ENCODE peak calls at places on chromosomes 2 and 18, in five cellular contexts. One of them, this sample, is unnamed. For H3K4me1, the result is how much of the 10 kb centered on the place peaks cover.

GRCh38 chr2:128156812-128157211 is 65.8 kb downstream of the UGGT1 start:
- DNase-seq in endothelial cell of umbilical vein: no peak
- DNase-seq in body of pancreas: no peak
- DNase-seq in ovary: no peak
- DNase-seq in IMR-90: no peak
- DNase-seq in this sample: no peak

GRCh38 chr2:15912203-15912602 is 28.1 kb upstream of the MYCN start:
- DNase-seq in endothelial cell of umbilical vein: peak
- DNase-seq in body of pancreas: peak
- DNase-seq in ovary: peak
- DNase-seq in IMR-90: peak
- DNase-seq in this sample: peak

GRCh38 chr2:18346364-18346763 is 214.1 kb downstream of the RDH14 start:
- DNase-seq in endothelial cell of umbilical vein: no peak
- DNase-seq in body of pancreas: no peak
- DNase-seq in ovary: no peak
- DNase-seq in IMR-90: no peak
- DNase-seq in this sample: no peak

GRCh38 chr18:62781893-62782292 is 66.6 kb downstream of the PHLPP1 start:
- DNase-seq in endothelial cell of umbilical vein: peak
- DNase-seq in body of pancreas: no peak
- DNase-seq in ovary: peak
- DNase-seq in IMR-90: peak
- DNase-seq in this sample: no peak

GRCh38 chr2:96970910-96971309 is 15.5 kb downstream of the FAM178B start:
- DNase-seq in endothelial cell of umbilical vein: no peak
- DNase-seq in body of pancreas: no peak
- DNase-seq in ovary: no peak
- DNase-seq in IMR-90: no peak
- DNase-seq in this sample: no peak

GRCh38 chr2:3465844-3466481 is 53.4 kb downstream of the ADI1 start:
- DNase-seq in endothelial cell of umbilical vein: no peak
- DNase-seq in body of pancreas: no peak
- DNase-seq in ovary: no peak
- DNase-seq in IMR-90: peak
- DNase-seq in this sample: no peak

GRCh38 chr2:46439582-46439981 is 39.8 kb upstream of the TMEM247 start:
- DNase-seq in endothelial cell of umbilical vein: no peak
- DNase-seq in body of pancreas: no peak
- DNase-seq in ovary: no peak
- DNase-seq in IMR-90: no peak
- DNase-seq in this sample: no peak

GRCh38 chr2:20443276-20443920 is 3.5 kb upstream of the RHOB start:
- DNase-seq in endothelial cell of umbilical vein: peak
- DNase-seq in body of pancreas: peak
- DNase-seq in ovary: peak
- DNase-seq in IMR-90: peak
- DNase-seq in this sample: peak

GRCh38 chr2:62931536-62931935 is 119.1 kb upstream of the OTX1 start:
- DNase-seq in endothelial cell of umbilical vein: no peak
- DNase-seq in body of pancreas: no peak
- DNase-seq in ovary: no peak
- DNase-seq in IMR-90: peak
- DNase-seq in this sample: no peak

GRCh38 chr2:74668087-74668486 is 14.0 kb downstream of the SEMA4F start:
- DNase-seq in endothelial cell of umbilical vein: no peak
- DNase-seq in body of pancreas: no peak
- DNase-seq in ovary: no peak
- DNase-seq in IMR-90: no peak
- DNase-seq in this sample: no peak

GRCh38 chr2:238939074-238939473 is 91.2 kb downstream of the TWIST2 start:
- DNase-seq in endothelial cell of umbilical vein: no peak
- DNase-seq in body of pancreas: no peak
- DNase-seq in ovary: peak
- DNase-seq in IMR-90: no peak
- DNase-seq in this sample: peak

GRCh38 chr2:149258531-149258930 is 71.9 kb upstream of the LYPD6 start:
- DNase-seq in endothelial cell of umbilical vein: no peak
- DNase-seq in body of pancreas: no peak
- DNase-seq in ovary: no peak
- DNase-seq in IMR-90: no peak
- DNase-seq in this sample: no peak

GRCh38 chr2:44615950-44616518 is 254.3 kb downstream of the CAMKMT start:
- DNase-seq in endothelial cell of umbilical vein: no peak
- DNase-seq in body of pancreas: no peak
- DNase-seq in ovary: no peak
- DNase-seq in IMR-90: no peak
- DNase-seq in this sample: no peak

GRCh38 chr2:101518470-101519172 is 43.7 kb upstream of the RFX8 start:
- DNase-seq in endothelial cell of umbilical vein: peak
- DNase-seq in body of pancreas: peak
- DNase-seq in ovary: peak
- DNase-seq in IMR-90: peak
- DNase-seq in this sample: no peak

GRCh38 chr2:219737270-219737691 is 109.9 kb downstream of the SLC4A3 start:
- DNase-seq in endothelial cell of umbilical vein: peak
- DNase-seq in body of pancreas: no peak
- DNase-seq in ovary: peak
- DNase-seq in IMR-90: peak
- DNase-seq in this sample: no peak

GRCh38 chr2:176174850-176175728 is 13.4 kb upstream of the HOXD1 start:
- DNase-seq in endothelial cell of umbilical vein: no peak
- DNase-seq in body of pancreas: no peak
- DNase-seq in ovary: peak
- DNase-seq in IMR-90: no peak
- DNase-seq in this sample: no peak

GRCh38 chr2:134988994-134989605 is 58.1 kb downstream of the MAP3K19 start:
- DNase-seq in endothelial cell of umbilical vein: peak
- DNase-seq in body of pancreas: no peak
- DNase-seq in ovary: no peak
- DNase-seq in IMR-90: peak
- DNase-seq in this sample: no peak

GRCh38 chr18:55634545-55634944 is 46.6 kb upstream of the TCF4 start:
- DNase-seq in endothelial cell of umbilical vein: peak
- DNase-seq in body of pancreas: no peak
- DNase-seq in ovary: no peak
- DNase-seq in IMR-90: peak
- DNase-seq in this sample: no peak

GRCh38 chr2:234490239-234491074 is 6.4 kb downstream of the ARL4C start:
- DNase-seq in endothelial cell of umbilical vein: no peak
- DNase-seq in body of pancreas: no peak
- DNase-seq in ovary: no peak
- DNase-seq in IMR-90: no peak
- DNase-seq in this sample: no peak

DNA sequence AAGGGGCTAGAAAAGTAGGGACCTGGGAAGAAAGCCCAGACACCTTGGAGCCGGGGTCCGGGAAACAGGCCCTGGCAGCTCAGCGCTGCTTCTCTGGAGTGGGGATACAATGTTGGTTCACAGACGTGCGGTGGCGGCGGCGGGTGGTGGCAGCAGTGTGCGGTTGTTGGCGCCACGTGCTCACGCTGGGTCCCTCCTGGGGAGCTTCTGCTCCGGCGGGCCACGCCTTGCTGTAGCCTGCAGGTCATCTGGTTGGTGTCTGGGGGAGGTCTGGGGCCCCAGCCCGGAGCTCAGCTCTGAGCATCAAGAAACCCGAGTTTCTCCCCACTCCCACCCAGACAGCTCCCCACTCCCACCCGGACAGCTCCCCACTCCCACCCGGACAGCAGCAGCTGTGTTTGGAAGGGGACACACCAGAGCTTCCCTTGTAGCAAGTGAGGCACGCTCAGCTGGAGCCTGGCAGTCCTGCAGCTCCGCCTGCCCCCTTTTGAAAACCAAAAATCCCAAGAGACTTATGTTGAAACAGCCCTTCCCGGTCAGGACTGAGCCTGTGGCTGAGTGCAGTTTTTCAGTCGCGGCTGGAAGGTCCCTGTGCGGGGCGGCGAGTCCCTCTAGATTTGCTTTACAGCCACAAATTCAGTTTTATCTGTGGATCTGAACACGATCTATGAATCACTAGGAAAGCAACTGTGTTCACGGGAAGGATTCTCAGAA is 46.9 kb downstream of the NFATC1 start:
- DNase-seq in endothelial cell of umbilical vein: no peak
- DNase-seq in body of pancreas: no peak
- DNase-seq in ovary: no peak
- DNase-seq in IMR-90: no peak
- DNase-seq in this sample: peak
- TF ChIP-seq CTCF in endothelial cell of umbilical vein: no peak
- TF ChIP-seq CTCF in body of pancreas: no peak
- TF ChIP-seq CTCF in ovary: no peak
- TF ChIP-seq CTCF in IMR-90: no peak
- TF ChIP-seq CTCF in this sample: no peak

GRCh38 chr2:146417942-146418341 is 1426.9 kb upstream of the ACVR2A start:
- DNase-seq in endothelial cell of umbilical vein: no peak
- DNase-seq in body of pancreas: no peak
- DNase-seq in ovary: no peak
- DNase-seq in IMR-90: no peak
- DNase-seq in this sample: no peak
- TF ChIP-seq POLR2A in endothelial cell of umbilical vein: no peak
- TF ChIP-seq POLR2A in body of pancreas: no peak
- TF ChIP-seq POLR2A in ovary: no peak
- TF ChIP-seq POLR2A in IMR-90: no peak
- TF ChIP-seq POLR2A in this sample: no peak

GRCh38 chr2:158998486-158999248 is 30.2 kb downstream of the TANC1 start:
- DNase-seq in endothelial cell of umbilical vein: peak
- DNase-seq in body of pancreas: no peak
- DNase-seq in ovary: no peak
- DNase-seq in IMR-90: peak
- DNase-seq in this sample: no peak

GRCh38 chr2:158996378-158996993 is 28.0 kb downstream of the TANC1 start:
- DNase-seq in endothelial cell of umbilical vein: no peak
- DNase-seq in body of pancreas: no peak
- DNase-seq in ovary: no peak
- DNase-seq in IMR-90: no peak
- DNase-seq in this sample: no peak

GRCh38 chr2:158997037-158997785 is 28.8 kb downstream of the TANC1 start:
- DNase-seq in endothelial cell of umbilical vein: peak
- DNase-seq in body of pancreas: no peak
- DNase-seq in ovary: no peak
- DNase-seq in IMR-90: no peak
- DNase-seq in this sample: no peak

GRCh38 chr2:159000072-159000471 is 31.6 kb downstream of the TANC1 start:
- DNase-seq in endothelial cell of umbilical vein: no peak
- DNase-seq in body of pancreas: no peak
- DNase-seq in ovary: no peak
- DNase-seq in IMR-90: no peak
- DNase-seq in this sample: no peak

GRCh38 chr2:158999458-158999857 is 31.0 kb downstream of the TANC1 start:
- DNase-seq in endothelial cell of umbilical vein: peak
- DNase-seq in body of pancreas: no peak
- DNase-seq in ovary: no peak
- DNase-seq in IMR-90: peak
- DNase-seq in this sample: no peak
- H3K4me1 ChIP-seq in endothelial cell of umbilical vein: under half
- H3K4me1 ChIP-seq in body of pancreas: under half
- H3K4me1 ChIP-seq in ovary: under half
- H3K4me1 ChIP-seq in IMR-90: under half
- H3K4me1 ChIP-seq in this sample: under half

DNA sequence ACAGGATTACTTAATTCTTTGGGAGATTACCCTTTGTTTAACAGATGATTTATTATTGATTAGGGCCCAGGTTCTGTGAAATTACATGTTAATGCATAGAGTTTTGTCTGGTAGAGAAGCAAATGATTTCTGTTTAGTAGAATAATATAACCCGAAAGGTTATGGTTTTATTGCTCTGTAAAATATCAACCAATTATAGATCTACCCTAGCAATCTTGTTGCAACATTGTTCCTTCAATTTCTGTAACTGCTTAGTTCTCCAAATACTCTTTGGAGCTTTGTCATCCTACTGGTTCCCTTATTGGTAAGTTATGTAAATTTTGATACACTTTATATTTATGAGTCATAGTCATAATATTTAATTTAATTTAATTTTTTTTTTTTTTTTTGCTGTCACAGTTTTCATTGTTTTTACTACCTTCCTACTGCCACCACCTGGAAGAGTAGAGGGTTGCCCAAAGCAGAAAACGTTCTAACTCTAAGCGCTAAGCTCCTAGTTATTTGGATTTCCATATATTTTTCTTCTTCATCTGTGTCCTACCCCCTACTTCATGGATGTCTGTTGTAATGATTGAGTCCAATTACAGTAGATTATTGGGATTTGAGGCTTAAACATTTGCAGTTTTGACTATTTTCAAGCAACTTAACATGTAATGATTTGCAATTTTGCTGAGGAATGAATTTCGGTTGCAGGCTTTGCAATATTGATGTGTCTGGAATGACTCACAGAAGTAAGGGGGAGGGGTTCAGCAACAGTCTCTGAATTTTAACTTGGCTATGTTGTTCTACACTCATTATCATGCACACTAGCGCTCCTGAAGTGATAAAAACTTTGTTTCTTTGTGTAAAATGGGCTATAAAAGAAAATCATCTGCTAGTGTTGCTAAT is 51.0 kb downstream of the NABP1 start:
- DNase-seq in endothelial cell of umbilical vein: no peak
- DNase-seq in body of pancreas: no peak
- DNase-seq in ovary: no peak
- DNase-seq in IMR-90: peak
- DNase-seq in this sample: no peak
- TF ChIP-seq CTCF in endothelial cell of umbilical vein: peak
- TF ChIP-seq CTCF in body of pancreas: no peak
- TF ChIP-seq CTCF in ovary: no peak
- TF ChIP-seq CTCF in IMR-90: no peak
- TF ChIP-seq CTCF in this sample: no peak

GRCh38 chr18:26865557-26865956 is at the start of gene AQP4:
- DNase-seq in endothelial cell of umbilical vein: no peak
- DNase-seq in body of pancreas: no peak
- DNase-seq in ovary: no peak
- DNase-seq in IMR-90: no peak
- DNase-seq in this sample: no peak
- TF ChIP-seq POLR2A in endothelial cell of umbilical vein: no peak
- TF ChIP-seq POLR2A in body of pancreas: no peak
- TF ChIP-seq POLR2A in ovary: no peak
- TF ChIP-seq POLR2A in IMR-90: no peak
- TF ChIP-seq POLR2A in this sample: no peak

DNA sequence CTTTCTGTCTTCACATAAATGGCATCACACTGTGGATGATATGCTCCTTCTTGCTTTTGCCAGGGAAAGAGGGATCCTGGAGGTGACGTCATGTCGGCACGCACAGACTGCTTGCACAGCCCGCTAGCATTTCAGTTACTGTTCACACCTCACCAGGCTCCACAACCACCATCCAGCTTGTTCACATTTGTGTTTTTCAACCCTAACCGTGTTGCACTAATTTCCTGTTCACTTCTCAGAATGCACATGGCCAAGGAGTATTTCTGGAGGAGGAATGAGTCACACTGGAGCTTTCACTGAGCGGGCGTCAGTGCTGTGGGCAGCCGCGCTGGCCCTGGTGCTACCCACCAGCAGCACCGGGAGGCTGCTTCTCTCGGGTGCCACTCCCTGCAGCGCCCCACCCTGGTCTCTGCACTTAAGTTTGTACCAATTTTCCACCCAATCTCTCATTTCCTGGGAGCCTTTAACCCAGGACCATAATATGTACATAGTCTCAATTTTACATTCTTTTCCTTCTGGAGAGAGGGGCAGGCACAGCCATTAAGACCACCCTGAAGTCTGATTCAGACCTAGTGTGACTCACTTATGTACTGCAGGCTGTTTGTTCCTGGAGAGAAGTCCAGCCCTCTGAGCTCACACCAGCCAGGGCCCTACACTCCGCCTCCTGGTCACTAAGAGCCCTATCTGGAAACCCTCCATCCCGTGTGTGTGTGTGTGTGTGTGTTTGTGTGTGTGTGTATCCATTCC is 65.1 kb downstream of the MBP start:
- DNase-seq in endothelial cell of umbilical vein: peak
- DNase-seq in body of pancreas: no peak
- DNase-seq in ovary: peak
- DNase-seq in IMR-90: peak
- DNase-seq in this sample: peak
- H3K4me1 ChIP-seq in endothelial cell of umbilical vein: half or more
- H3K4me1 ChIP-seq in body of pancreas: under half
- H3K4me1 ChIP-seq in ovary: under half
- H3K4me1 ChIP-seq in IMR-90: under half
- H3K4me1 ChIP-seq in this sample: under half